ENCODE peak calls at places on chromosome 18, in eight cellular contexts. O is SJCRH30, K is stomach, E is heart left ventricle, I is posterior vena cava, F is fibroblast of pulmonary artery, C is LHCN-M2, M is AML-193. N is an unnamed sample.

GRCh38 chr18:34493099-34493544 is 217.0 kb upstream of the DTNA start:
- DNase-seq in I (peak), E (peak), M (no peak), F (peak), K (peak), C (peak), O (peak), N (peak)

GRCh38 chr18:21997207-21998143 is 171.9 kb upstream of the GATA6 start:
- DNase-seq in M (peak), C (peak), E (no peak), I (no peak), F (peak), K (no peak), O (peak), N (no peak)

GRCh38 chr18:36897253-36897652 is 68.3 kb downstream of the KIAA1328 start:
- DNase-seq in F (no peak), C (no peak), K (no peak), I (no peak), O (no peak), E (no peak), M (no peak), N (no peak)

GRCh38 chr18:10299686-10300085 is 154.7 kb upstream of the APCDD1 start:
- DNase-seq in O (no peak), C (peak), F (no peak), K (no peak), E (no peak), M (no peak), I (no peak), N (no peak)

GRCh38 chr18:50797147-50797546 is 22.7 kb downstream of the MRO start:
- DNase-seq in I (no peak), F (no peak), O (no peak), C (no peak), K (peak), E (peak), M (no peak), N (no peak)

GRCh38 chr18:79523221-79523737 is 127.5 kb downstream of the NFATC1 start:
- DNase-seq in F (no peak), E (no peak), C (no peak), M (no peak), I (no peak), O (no peak), K (no peak), N (no peak)

GRCh38 chr18:27185025-27185763 is at the start of gene CHST9:
- DNase-seq in F (no peak), O (peak), M (no peak), C (no peak), I (peak), E (peak), K (peak), N (peak)

GRCh38 chr18:33034941-33035340 is 262.1 kb upstream of the KLHL14 start:
- DNase-seq in M (no peak), O (peak), I (no peak), E (no peak), K (no peak), C (peak), F (peak), N (no peak)

GRCh38 chr18:63578357-63578958 is 8.7 kb upstream of the SERPINB13 start:
- DNase-seq in M (peak), O (peak), I (no peak), C (peak), E (no peak), F (peak), K (no peak), N (no peak)

GRCh38 chr18:47928466-47928865 is 2.0 kb downstream of the SMAD2 start:
- DNase-seq in E (no peak), M (no peak), O (no peak), K (no peak), C (no peak), F (peak), I (no peak), N (no peak)

GRCh38 chr18:24763765-24764548 is 303.5 kb downstream of the HRH4 start:
- DNase-seq in O (peak), I (no peak), C (peak), M (no peak), E (peak), K (no peak), F (peak), N (peak)

GRCh38 chr18:8503287-8503686 is 106.0 kb upstream of the RAB12 start:
- DNase-seq in C (peak), O (no peak), E (no peak), F (no peak), I (no peak), M (no peak), K (no peak), N (no peak)

GRCh38 chr18:23719634-23720201 is 30.5 kb downstream of the LAMA3 start:
- DNase-seq in E (peak), M (no peak), I (no peak), O (peak), C (peak), F (peak), K (no peak), N (no peak)

GRCh38 chr18:6561893-6562292 is 147.2 kb upstream of the L3MBTL4 start:
- DNase-seq in F (no peak), I (no peak), O (peak), M (no peak), C (no peak), E (no peak), K (no peak), N (no peak)

GRCh38 chr18:10406172-10406663 is 48.2 kb upstream of the APCDD1 start:
- DNase-seq in C (no peak), M (no peak), O (no peak), E (peak), F (no peak), I (no peak), K (peak), N (no peak)

GRCh38 chr18:76380791-76381405 is 114.1 kb downstream of the ZNF516 start:
- DNase-seq in M (no peak), E (no peak), I (no peak), C (no peak), K (no peak), F (no peak), O (no peak), N (no peak)

GRCh38 chr18:54251606-54252400 is 17.5 kb upstream of the POLI start:
- DNase-seq in C (no peak), F (no peak), I (no peak), E (no peak), O (no peak), K (no peak), M (no peak), N (no peak)

GRCh38 chr18:51021226-51021965 is 8.6 kb upstream of the SMAD4 start:
- DNase-seq in M (no peak), K (no peak), I (no peak), F (no peak), C (no peak), O (no peak), E (no peak), N (no peak)

GRCh38 chr18:2909431-2910140 is 62.8 kb downstream of the EMILIN2 start:
- DNase-seq in I (peak), K (no peak), C (no peak), F (no peak), O (no peak), E (no peak), M (no peak), N (no peak)

GRCh38 chr18:21383031-21383430 is 141.0 kb downstream of the GREB1L start:
- DNase-seq in M (no peak), O (no peak), C (no peak), K (no peak), F (no peak), E (no peak), I (no peak), N (no peak)

GRCh38 chr18:75067996-75068645 is 140.8 kb downstream of the PTGR3 start:
- DNase-seq in M (no peak), K (no peak), I (no peak), F (no peak), O (no peak), E (no peak), C (no peak), N (no peak)

GRCh38 chr18:23933407-23933806 is 81.1 kb upstream of the TTC39C start:
- DNase-seq in K (no peak), C (peak), F (peak), O (no peak), I (no peak), E (no peak), M (no peak), N (no peak)

GRCh38 chr18:50469380-50469781 is 90.5 kb upstream of the MAPK4 start:
- DNase-seq in C (no peak), I (no peak), O (no peak), M (no peak), E (peak), K (no peak), F (no peak), N (peak)

GRCh38 chr18:47701133-47701532 is 229.3 kb downstream of the SMAD2 start:
- DNase-seq in C (no peak), E (no peak), M (no peak), K (no peak), F (no peak), I (no peak), O (no peak), N (no peak)

GRCh38 chr18:72869786-72870185 is 2.0 kb upstream of the NETO1 start:
- DNase-seq in F (no peak), M (no peak), C (no peak), I (no peak), E (no peak), K (no peak), O (no peak), N (no peak)

GRCh38 chr18:32368170-32368569 is 102.5 kb downstream of the GAREM1 start:
- DNase-seq in I (no peak), K (no peak), C (no peak), E (no peak), O (no peak), M (no peak), F (no peak), N (no peak)

GRCh38 chr18:80145191-80145799 is 36.2 kb downstream of the ADNP2 start:
- DNase-seq in I (no peak), M (no peak), K (no peak), F (peak), C (no peak), O (no peak), E (no peak), N (no peak)

GRCh38 chr18:35776481-35776880 is 194.9 kb downstream of the GALNT1 start:
- DNase-seq in K (no peak), C (no peak), M (no peak), O (no peak), I (no peak), F (no peak), E (no peak), N (no peak)

GRCh38 chr18:50853863-50854271 is 25.1 kb upstream of the ME2 start:
- DNase-seq in E (peak), F (peak), O (no peak), I (no peak), M (no peak), C (peak), K (peak), N (no peak)

GRCh38 chr18:62828852-62829251 is 113.5 kb downstream of the PHLPP1 start:
- DNase-seq in E (no peak), K (no peak), C (no peak), F (no peak), I (no peak), O (no peak), M (no peak), N (no peak)

GRCh38 chr18:48129621-48130082 is 199.2 kb upstream of the SMAD2 start:
- DNase-seq in I (no peak), K (no peak), F (no peak), C (no peak), M (no peak), E (no peak), O (no peak), N (no peak)

GRCh38 chr18:36130883-36131653 is 1.4 kb downstream of the ELP2 start:
- DNase-seq in F (no peak), O (no peak), C (no peak), E (no peak), K (no peak), I (no peak), M (no peak), N (no peak)

GRCh38 chr18:74951165-74951760 is 257.7 kb downstream of the PTGR3 start:
- DNase-seq in E (peak), M (no peak), I (no peak), K (peak), O (no peak), F (peak), C (peak), N (peak)